ENCODE peak calls at places on chromosomes 1 and 21, in eight cellular contexts. D is fibroblast of lung, F is colonic mucosa, Q is GM23338, G is MM.1S, W is lower lobe of right lung, C is left ventricle myocardium inferior, N is IMR-90. O is an unnamed sample. For H3K27me3, the result is how much of the 10 kb centered on the place peaks cover.

GRCh38 chr1:234704106-234704887 is 94.3 kb upstream of the IRF2BP2 start:
- DNase-seq in G (no peak), C (no peak), F (peak), N (no peak), W (no peak), D (no peak), Q (no peak), O (peak)

GRCh38 chr1:212181015-212181891 is 104.0 kb upstream of the PPP2R5A start:
- DNase-seq in Q (no peak), N (no peak), F (no peak), D (no peak), C (no peak), G (no peak), W (no peak), O (no peak)

GRCh38 chr1:66944330-66945274 is 19.8 kb downstream of the MIER1 start:
- DNase-seq in Q (no peak), W (no peak), G (no peak), N (peak), D (peak), F (no peak), C (no peak), O (no peak)

GRCh38 chr1:93905051-93905450 is 4.2 kb downstream of the GCLM start:
- DNase-seq in N (peak), D (peak), Q (no peak), W (no peak), C (no peak), F (no peak), G (no peak), O (no peak)

GRCh38 chr1:163231385-163231784 is 28.7 kb upstream of the RGS5 start:
- DNase-seq in C (no peak), F (no peak), W (no peak), Q (no peak), D (peak), N (peak), G (no peak), O (no peak)

GRCh38 chr1:119712342-119713038 is 756 bp downstream of the PHGDH start:
- DNase-seq in F (peak), C (peak), N (peak), W (peak), Q (peak), D (peak), G (peak), O (peak)

GRCh38 chr1:173491508-173491907 is 14.4 kb downstream of the PRDX6 start:
- DNase-seq in G (no peak), Q (no peak), D (no peak), W (no peak), N (no peak), F (no peak), C (no peak), O (no peak)

GRCh38 chr1:153733970-153734369 is 6.1 kb downstream of the INTS3 start:
- DNase-seq in N (no peak), Q (no peak), D (no peak), W (no peak), C (no peak), F (no peak), G (no peak), O (no peak)

GRCh38 chr1:30537279-30537678 is 186.1 kb downstream of the MATN1 start:
- DNase-seq in F (no peak), W (no peak), D (no peak), G (no peak), C (no peak), N (no peak), Q (no peak), O (no peak)

GRCh38 chr1:216600730-216601426 is 122.4 kb downstream of the ESRRG start:
- DNase-seq in W (peak), G (peak), Q (peak), F (peak), C (peak), N (peak), D (peak), O (peak)

GRCh38 chr1:17551755-17552234 is 12.3 kb downstream of the ARHGEF10L start:
- DNase-seq in D (peak), C (peak), G (no peak), Q (no peak), W (no peak), F (peak), N (peak), O (no peak)

GRCh38 chr21:33033961-33034413 is 8.3 kb downstream of the OLIG2 start:
- DNase-seq in N (no peak), G (no peak), Q (no peak), C (no peak), F (no peak), W (no peak), D (no peak), O (no peak)

GRCh38 chr21:33036430-33037162 is 10.9 kb downstream of the OLIG2 start:
- DNase-seq in N (peak), F (no peak), G (peak), C (peak), D (peak), W (peak), Q (no peak), O (no peak)

GRCh38 chr21:33032434-33033047 is 6.8 kb downstream of the OLIG2 start:
- DNase-seq in D (no peak), N (no peak), Q (no peak), W (no peak), G (no peak), C (no peak), F (no peak), O (no peak)

GRCh38 chr21:33033094-33033951 is 7.6 kb downstream of the OLIG2 start:
- DNase-seq in Q (peak), N (no peak), G (no peak), C (no peak), F (no peak), D (no peak), W (no peak), O (no peak)

GRCh38 chr21:33035147-33035546 is 9.4 kb downstream of the OLIG2 start:
- DNase-seq in C (no peak), Q (no peak), W (no peak), F (no peak), D (no peak), N (no peak), G (no peak), O (no peak)
- H3K27me3 ChIP-seq in C (half or more), Q (half or more), W (half or more), F (under half), D (under half), N (under half), G (under half), O (under half)

DNA sequence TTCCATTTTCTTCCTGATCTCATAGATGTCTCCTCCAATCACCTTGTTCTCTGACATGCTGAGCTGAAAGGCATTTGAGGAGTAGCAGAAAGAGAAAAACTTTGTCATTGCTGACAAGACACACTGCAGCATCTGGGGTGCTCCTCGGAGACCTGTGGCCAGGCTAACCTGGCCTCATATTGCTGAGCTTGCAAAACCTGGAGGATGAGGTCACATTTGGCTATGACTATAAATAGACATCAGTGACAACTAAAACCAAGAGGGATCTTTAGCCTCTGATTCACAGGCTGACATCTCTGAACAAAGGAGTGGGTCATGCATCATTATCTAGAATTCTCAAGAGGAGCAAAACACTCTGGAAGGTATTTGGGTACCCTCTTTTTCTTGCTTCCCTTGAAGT is 83.7 kb downstream of the PROX1 start:
- DNase-seq in Q (no peak), D (no peak), W (no peak), G (peak), F (no peak), C (no peak), N (no peak), O (no peak)
- H3K27me3 ChIP-seq in Q (under half), D (under half), W (under half), G (under half), F (under half), C (under half), N (under half), O (under half)

GRCh38 chr1:84462118-84462517 is 16.9 kb upstream of the RPF1 start:
- DNase-seq in F (no peak), Q (no peak), W (no peak), D (no peak), C (no peak), G (no peak), N (no peak), O (no peak)

DNA sequence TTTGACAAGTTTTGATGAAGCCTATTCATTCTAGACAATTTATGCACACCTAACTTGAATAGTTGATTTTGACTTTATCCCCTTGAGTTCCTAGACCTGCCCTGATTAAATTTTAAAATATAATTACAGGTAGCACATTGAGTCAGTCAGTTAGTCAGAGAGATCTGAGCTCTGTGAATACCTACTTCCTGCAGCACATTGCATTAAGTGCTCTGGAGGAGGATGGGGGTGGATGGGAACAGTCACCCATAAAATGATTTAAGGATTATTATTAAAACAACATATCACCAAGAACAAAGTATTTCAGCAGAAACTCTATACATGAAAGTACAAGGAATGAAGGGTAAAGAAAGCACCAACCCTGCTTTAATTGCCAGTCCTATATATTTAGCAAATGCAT is 11.8 kb upstream of the RPF1 start:
- DNase-seq in F (no peak), G (no peak), W (no peak), D (no peak), C (no peak), Q (no peak), N (no peak), O (no peak)
- H3K27me3 ChIP-seq in F (under half), G (under half), W (under half), D (under half), C (half or more), Q (under half), N (under half), O (under half)

DNA sequence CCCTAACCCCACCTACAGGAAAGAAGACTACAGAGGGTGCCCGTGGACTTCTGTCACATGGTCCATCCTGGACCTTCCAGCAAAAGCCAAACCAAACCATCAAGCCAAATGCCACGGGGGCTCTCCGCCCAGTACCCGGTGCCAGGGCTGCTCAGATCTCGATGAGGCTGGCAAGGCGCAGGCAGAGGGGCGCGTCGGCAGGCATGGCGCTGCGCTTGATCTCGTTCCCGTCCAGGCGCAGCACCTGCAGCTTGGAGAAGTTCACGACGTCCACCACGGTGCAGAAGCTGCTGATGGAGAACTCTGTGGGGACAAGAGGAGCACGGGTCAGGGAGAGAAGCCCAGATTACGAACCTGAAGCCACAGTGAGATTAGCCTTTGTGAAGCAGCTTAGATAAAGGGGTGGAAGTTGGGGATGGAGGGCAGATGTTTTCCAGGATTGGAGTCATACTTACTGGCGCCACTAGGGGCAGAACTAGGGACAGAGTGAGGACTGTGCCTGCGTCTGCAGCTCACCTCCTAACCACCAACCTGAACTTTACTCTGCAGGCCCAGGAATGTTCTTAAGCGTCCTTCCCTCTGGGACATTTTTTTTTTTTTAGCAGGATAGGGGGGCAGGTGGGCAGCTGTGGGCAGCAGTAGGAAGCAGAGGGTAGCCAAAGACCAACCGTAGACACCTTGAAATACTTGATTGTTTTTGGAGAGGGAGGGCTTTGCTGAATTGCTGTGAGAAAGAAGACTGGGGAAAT is 8.6 kb downstream of the FMOD start:
- DNase-seq in F (peak), D (peak), N (peak), C (peak), Q (peak), G (peak), W (no peak), O (peak)
- H3K27me3 ChIP-seq in F (under half), D (under half), N (under half), C (under half), Q (under half), G (under half), W (under half), O (under half)

GRCh38 chr1:177627148-177627910 is 342.5 kb downstream of the SEC16B start:
- DNase-seq in D (no peak), N (no peak), G (no peak), F (no peak), Q (no peak), W (no peak), C (no peak), O (no peak)

GRCh38 chr1:177631770-177632169 is 338.1 kb downstream of the SEC16B start:
- DNase-seq in F (no peak), C (no peak), N (no peak), D (no peak), W (no peak), G (no peak), Q (no peak), O (no peak)

GRCh38 chr1:177629526-177629925 is 340.3 kb downstream of the SEC16B start:
- DNase-seq in F (no peak), Q (no peak), C (no peak), G (no peak), N (peak), D (no peak), W (no peak), O (no peak)

GRCh38 chr1:177632923-177633322 is 336.9 kb downstream of the SEC16B start:
- DNase-seq in D (no peak), N (no peak), W (no peak), G (no peak), C (no peak), Q (no peak), F (no peak), O (no peak)
- H3K27me3 ChIP-seq in D (under half), N (under half), W (under half), G (under half), C (under half), Q (under half), F (under half), O (under half)

DNA sequence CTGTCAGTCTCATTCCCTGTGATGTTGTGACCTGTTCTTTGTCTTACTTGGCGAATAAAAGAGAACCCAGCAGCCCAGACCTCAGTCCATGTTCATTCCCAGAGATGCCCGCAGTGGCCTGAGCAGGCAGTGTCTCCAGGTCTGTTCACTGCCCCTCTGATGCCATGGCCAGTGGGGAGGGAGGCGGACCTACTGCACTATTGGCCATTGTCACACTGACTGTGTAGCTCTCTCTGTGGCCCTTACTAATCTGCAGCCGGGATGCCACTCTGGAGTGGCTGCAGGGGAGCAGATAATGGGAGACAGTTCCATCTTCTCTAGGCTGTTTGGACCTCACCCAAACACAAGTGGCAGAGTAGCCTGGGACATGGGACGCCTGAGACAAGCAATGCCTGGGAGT is 26.5 kb downstream of the DMBX1 start:
- DNase-seq in W (peak), C (no peak), D (no peak), G (no peak), N (no peak), F (no peak), Q (no peak), O (no peak)
- H3K27me3 ChIP-seq in W (under half), C (half or more), D (under half), G (under half), N (half or more), F (under half), Q (half or more), O (under half)

DNA sequence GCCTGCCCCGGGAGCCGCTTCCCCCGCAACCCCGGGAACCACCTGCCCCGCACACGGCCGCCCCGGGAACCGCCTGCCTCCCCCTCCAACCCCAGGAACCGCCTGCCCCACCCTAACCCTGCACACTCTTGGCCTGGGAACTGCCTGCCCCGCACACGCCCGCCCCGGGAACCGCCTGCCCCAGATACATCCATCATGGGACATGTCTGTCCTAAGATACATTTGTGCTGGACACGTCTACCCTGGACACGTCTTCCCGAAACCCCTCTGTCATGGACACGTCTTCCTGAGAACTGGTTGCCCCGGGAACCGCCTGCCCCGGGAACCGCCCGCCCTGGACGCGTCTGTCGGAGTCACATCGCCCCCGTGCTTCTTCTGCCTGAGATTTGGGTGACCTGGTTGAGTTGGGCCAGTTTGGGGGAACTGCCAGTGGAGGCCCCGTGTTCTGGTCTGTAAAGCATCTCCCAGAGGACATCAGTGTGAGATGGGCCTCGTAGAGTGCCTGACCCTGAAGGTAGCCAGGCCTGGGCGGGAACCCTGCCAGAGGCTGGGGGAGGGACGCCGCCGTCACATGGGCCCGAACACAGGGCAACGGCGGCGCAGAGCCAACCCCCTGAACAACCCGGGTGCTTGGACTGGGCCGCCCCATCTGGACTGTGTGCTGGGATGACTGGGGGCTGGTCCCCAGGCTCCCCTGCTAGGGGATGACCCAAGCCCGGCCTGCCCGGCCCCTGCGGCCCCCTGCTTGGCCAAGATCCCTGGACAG is 3.6 kb downstream of the PERM1 start:
- DNase-seq in G (no peak), C (no peak), D (no peak), N (no peak), F (no peak), Q (no peak), W (no peak), O (no peak)
- H3K27me3 ChIP-seq in G (half or more), C (half or more), D (under half), N (under half), F (under half), Q (under half), W (under half), O (under half)